ENCODE peak calls at places on chromosomes 6 and 20, in nine cellular contexts. X, K, G, J, M, Q, E, W and N are unnamed samples.

GRCh38 chr6:154249499-154250298 is 106.9 kb downstream of the IPCEF1 start:
- DNase-seq in X (peak), K (no peak), G (no peak), J (no peak), M (no peak), Q (no peak), E (no peak), W (no peak), N (no peak)

GRCh38 chr20:36384022-36384619 is 78.0 kb downstream of the DLGAP4 start:
- DNase-seq in X (no peak), K (peak), G (peak), J (no peak), M (no peak), Q (no peak), E (peak), W (peak), N (peak)

GRCh38 chr20:42018979-42019378 is 400.8 kb upstream of the CHD6 start:
- DNase-seq in X (no peak), K (peak), G (no peak), J (no peak), M (no peak), Q (no peak), E (no peak), W (peak), N (no peak)

GRCh38 chr6:170178561-170179477 is 112.1 kb downstream of the DLL1 start:
- DNase-seq in X (no peak), K (no peak), G (no peak), J (peak), M (no peak), Q (peak), E (no peak), W (peak), N (peak)

GRCh38 chr6:12051861-12052368 is 39.8 kb downstream of the HIVEP1 start:
- DNase-seq in X (peak), K (no peak), G (no peak), J (no peak), M (no peak), Q (no peak), E (no peak), W (no peak), N (no peak)

GRCh38 chr6:64984947-64985346 is 722.1 kb downstream of the EYS start:
- DNase-seq in X (no peak), K (no peak), G (no peak), J (no peak), M (no peak), Q (no peak), E (no peak), W (no peak), N (no peak)

GRCh38 chr20:49608752-49609670 is 41.1 kb upstream of the PTGIS start:
- DNase-seq in X (no peak), K (peak), G (peak), J (peak), M (no peak), Q (peak), E (peak), W (peak), N (no peak)

GRCh38 chr6:65819152-65819551 is 112.1 kb upstream of the EYS start:
- DNase-seq in X (no peak), K (no peak), G (no peak), J (no peak), M (no peak), Q (no peak), E (no peak), W (no peak), N (no peak)

GRCh38 chr20:11926599-11926998 is 8.9 kb downstream of the BTBD3 start:
- DNase-seq in X (no peak), K (no peak), G (no peak), J (no peak), M (no peak), Q (no peak), E (no peak), W (no peak), N (no peak)

GRCh38 chr6:72832271-72832670 is 210.4 kb downstream of the KCNQ5 start:
- DNase-seq in X (no peak), K (no peak), G (no peak), J (no peak), M (no peak), Q (no peak), E (no peak), W (no peak), N (no peak)

GRCh38 chr6:1226208-1227099 is 85.4 kb upstream of the FOXQ1 start:
- DNase-seq in X (no peak), K (no peak), G (no peak), J (no peak), M (no peak), Q (no peak), E (no peak), W (peak), N (no peak)

DNA sequence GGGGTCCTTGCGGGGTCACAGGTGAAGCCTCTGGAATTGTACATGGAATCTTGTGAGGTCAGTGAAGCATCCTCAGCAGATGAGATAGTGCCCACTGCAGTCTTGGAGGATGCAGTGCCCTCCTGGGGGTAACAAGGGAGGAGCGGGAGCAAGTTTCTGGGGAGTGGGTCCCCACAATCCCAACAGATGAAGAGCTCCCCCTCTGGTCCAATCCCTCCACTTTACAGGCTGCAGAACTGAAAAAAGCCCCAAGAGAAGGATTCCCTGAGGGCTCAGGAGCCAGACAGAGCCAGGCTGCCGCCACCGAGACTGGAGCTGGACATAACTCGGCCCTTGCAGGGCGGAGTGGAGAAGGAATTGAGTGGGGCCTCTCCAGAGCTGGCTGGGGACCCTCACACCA is 52.4 kb downstream of the TTI1 start:
- DNase-seq in X (no peak), K (peak), G (no peak), J (no peak), M (no peak), Q (no peak), E (no peak), W (no peak), N (no peak)
- TF ChIP-seq CTCF in X (no peak), K (peak), G (no peak), J (no peak), M (no peak), Q (no peak), E (no peak), W (no peak), N (no peak)

DNA sequence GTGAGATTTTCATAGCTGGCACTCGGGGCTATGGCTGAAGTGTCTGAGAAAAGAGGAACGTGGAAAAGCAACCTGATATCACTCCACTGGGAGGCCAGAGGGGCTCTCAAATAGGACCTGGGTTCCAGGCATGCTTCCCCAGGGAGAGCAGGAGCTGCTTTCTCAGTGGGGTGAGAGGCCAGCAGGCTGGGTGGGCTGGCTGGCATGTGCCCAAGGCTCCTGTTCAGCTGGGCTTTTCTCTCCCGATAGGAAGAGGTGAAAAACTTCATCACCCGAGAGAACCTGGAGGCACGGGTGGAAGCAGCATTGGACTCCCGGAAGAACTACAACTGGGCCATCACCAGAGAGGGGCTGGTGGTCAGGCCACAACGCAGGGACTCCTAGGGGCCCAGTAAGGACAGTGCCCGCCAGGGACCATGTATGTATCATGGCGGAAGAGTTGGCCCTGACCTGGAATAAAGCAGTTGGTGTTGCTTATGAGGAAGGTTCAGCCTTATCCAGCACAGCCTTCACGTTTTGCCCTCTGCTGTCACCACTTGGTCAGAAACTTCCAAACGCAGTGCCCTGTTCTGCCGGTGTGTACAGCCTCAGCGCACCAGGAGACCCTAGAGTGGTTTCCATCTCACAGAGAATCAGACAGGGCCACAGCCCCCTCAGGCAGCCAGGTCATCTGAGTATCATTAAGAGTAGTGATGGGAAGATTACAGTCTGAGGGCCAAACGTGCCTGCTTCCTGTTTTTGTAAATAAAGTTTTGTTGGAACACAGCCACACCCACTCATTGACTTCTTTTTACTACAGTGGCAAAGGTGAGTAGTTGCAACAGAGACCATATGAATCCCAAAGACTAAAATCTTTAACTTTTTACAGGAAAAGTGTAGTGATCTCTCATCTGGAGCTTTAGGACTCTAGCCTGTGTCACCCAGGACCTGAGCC is 1.9 kb downstream of the MRPS26 start:
- DNase-seq in X (no peak), K (no peak), G (no peak), J (no peak), M (no peak), Q (no peak), E (no peak), W (no peak), N (no peak)
- H3K4me3 ChIP-seq in X (no peak), K (no peak), G (peak), J (no peak), M (no peak), Q (no peak), E (no peak), W (peak), N (peak)

DNA sequence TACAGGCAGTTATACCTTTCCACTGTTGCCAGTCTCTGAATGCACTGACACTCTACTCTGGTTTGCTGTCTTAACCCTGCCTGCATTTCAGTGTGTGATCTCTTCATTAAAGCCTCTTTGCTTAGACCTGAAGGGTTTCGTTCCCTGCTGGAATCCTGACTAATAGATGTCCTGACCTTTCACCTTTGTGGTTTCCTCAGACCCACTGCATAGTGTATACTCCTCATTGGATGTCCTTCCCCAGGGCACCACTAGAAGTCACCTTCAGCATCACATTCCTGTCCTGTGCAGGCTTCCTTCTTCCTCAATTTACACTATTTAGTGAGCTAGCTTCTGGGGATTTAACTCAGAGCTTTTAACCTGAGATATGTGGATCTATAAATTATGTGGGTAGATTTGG is 120.6 kb downstream of the RCAN2 start:
- DNase-seq in X (no peak), K (peak), G (no peak), J (no peak), M (no peak), Q (no peak), E (no peak), W (no peak), N (no peak)
- TF ChIP-seq CTCF in X (no peak), K (no peak), G (no peak), J (no peak), M (no peak), Q (no peak), E (no peak), W (peak), N (no peak)

GRCh38 chr6:29975561-29975907 is 33.2 kb downstream of the HLA-A start:
- DNase-seq in X (no peak), K (peak), G (no peak), J (no peak), M (no peak), Q (no peak), E (no peak), W (no peak), N (no peak)
- H3K4me3 ChIP-seq in X (no peak), K (peak), G (no peak), J (no peak), M (peak), Q (no peak), E (no peak), W (peak), N (no peak)

GRCh38 chr6:134079406-134079921 is 27.0 kb upstream of the SLC2A12 start:
- DNase-seq in X (no peak), K (no peak), G (no peak), J (peak), M (no peak), Q (no peak), E (no peak), W (no peak), N (no peak)

GRCh38 chr6:134081506-134081905 is 29.1 kb upstream of the SLC2A12 start:
- DNase-seq in X (no peak), K (no peak), G (no peak), J (no peak), M (no peak), Q (no peak), E (no peak), W (no peak), N (no peak)

GRCh38 chr6:134077301-134077700 is 24.9 kb upstream of the SLC2A12 start:
- DNase-seq in X (no peak), K (no peak), G (no peak), J (no peak), M (no peak), Q (no peak), E (no peak), W (no peak), N (no peak)

GRCh38 chr6:134080171-134080795 is 27.9 kb upstream of the SLC2A12 start:
- DNase-seq in X (no peak), K (no peak), G (no peak), J (no peak), M (no peak), Q (no peak), E (no peak), W (no peak), N (no peak)

GRCh38 chr6:134078166-134078565 is 25.7 kb upstream of the SLC2A12 start:
- DNase-seq in X (no peak), K (no peak), G (no peak), J (no peak), M (no peak), Q (no peak), E (no peak), W (no peak), N (no peak)
- TF ChIP-seq CTCF in X (no peak), K (no peak), G (no peak), J (no peak), M (no peak), Q (no peak), E (no peak), W (no peak), N (no peak)

DNA sequence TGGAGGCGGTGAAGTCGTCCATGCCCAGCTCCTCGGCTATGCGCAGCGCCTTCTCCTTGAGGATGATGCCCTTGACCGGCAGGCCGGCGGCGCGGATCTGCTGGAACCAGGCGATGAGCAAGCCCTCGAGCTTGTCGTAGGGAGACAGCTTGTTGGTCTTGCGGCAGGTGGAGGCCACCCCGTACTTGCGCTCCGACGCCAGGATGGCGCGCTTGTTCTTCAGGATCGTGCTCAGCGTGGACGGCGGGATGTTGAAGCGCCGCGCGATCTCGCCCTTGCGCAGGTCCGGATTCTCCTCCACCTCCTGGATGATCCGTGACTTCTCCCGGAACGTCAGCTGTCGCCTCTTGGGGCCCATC is 435 bp downstream of the CENPB start:
- DNase-seq in X (no peak), K (peak), G (no peak), J (peak), M (no peak), Q (peak), E (peak), W (peak), N (no peak)
- H3K4me3 ChIP-seq in X (peak), K (peak), G (peak), J (peak), M (peak), Q (no peak), E (peak), W (peak), N (peak)

GRCh38 chr20:404088-404487 is 4.0 kb upstream of the RBCK1 start:
- DNase-seq in X (no peak), K (no peak), G (no peak), J (no peak), M (no peak), Q (no peak), E (no peak), W (no peak), N (no peak)

GRCh38 chr20:407953-408842 is at the start of gene RBCK1:
- DNase-seq in X (no peak), K (peak), G (peak), J (peak), M (peak), Q (peak), E (peak), W (peak), N (no peak)

GRCh38 chr20:407097-407952 is 774 bp upstream of the RBCK1 start:
- DNase-seq in X (no peak), K (peak), G (peak), J (peak), M (peak), Q (peak), E (peak), W (peak), N (peak)

GRCh38 chr20:408843-409696 is 971 bp downstream of the RBCK1 start:
- DNase-seq in X (no peak), K (peak), G (no peak), J (no peak), M (no peak), Q (no peak), E (no peak), W (peak), N (no peak)

DNA sequence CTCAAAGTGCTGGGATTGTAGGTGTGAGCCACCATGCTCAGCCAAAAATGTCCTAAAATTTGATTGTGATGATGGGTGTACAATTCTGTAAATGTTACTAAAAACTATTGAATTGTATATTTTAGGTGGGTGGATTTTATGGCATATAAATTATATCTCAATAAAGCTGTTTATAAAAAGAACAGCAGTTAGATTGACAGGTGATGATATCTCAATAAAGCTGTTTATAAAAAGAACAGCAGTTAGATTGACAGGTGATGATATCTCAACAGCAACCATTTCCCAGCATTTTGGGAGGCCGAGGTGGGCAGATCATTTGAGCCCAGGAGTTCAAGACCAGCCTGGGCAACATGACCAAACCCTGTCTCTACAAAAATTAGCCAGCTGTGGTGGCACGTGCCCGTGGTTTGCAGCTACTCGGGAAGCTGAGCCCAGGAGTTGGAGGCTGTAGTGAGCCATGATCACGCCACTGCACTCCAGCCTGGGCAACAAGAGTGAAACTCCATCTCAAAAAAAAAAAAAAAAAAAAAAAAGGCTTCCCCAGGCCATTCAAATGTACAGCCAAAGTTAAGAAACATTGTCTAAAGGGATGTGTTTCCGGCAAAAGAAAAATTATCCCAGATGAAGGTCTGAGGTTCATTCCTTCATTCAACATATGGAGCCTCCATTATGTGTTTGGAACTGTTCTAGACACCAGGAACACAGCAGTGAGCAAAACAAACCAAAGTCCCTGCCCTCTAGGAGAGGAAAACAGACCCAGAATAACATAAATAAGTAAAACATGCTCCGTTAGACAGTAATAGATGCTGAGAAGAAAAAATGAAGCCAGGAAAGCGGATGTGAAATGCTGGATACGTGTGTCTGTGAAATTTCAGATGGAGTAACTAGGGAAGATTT is 1.7 kb upstream of the RBCK1 start:
- DNase-seq in X (no peak), K (no peak), G (no peak), J (no peak), M (no peak), Q (no peak), E (no peak), W (no peak), N (no peak)
- TF ChIP-seq CTCF in X (no peak), K (no peak), G (no peak), J (no peak), M (no peak), Q (no peak), E (no peak), W (no peak), N (no peak)

GRCh38 chr20:33841439-33841799 is 30.3 kb downstream of the CHMP4B start:
- DNase-seq in X (no peak), K (no peak), G (no peak), J (no peak), M (no peak), Q (no peak), E (no peak), W (no peak), N (no peak)

GRCh38 chr20:33838035-33838864 is 27.1 kb downstream of the CHMP4B start:
- DNase-seq in X (no peak), K (peak), G (no peak), J (no peak), M (no peak), Q (no peak), E (no peak), W (no peak), N (no peak)

GRCh38 chr20:33840759-33841438 is 29.8 kb downstream of the CHMP4B start:
- DNase-seq in X (no peak), K (no peak), G (no peak), J (no peak), M (no peak), Q (no peak), E (no peak), W (no peak), N (no peak)

GRCh38 chr20:33837096-33837830 is 26.1 kb downstream of the CHMP4B start:
- DNase-seq in X (no peak), K (no peak), G (no peak), J (no peak), M (no peak), Q (no peak), E (no peak), W (no peak), N (no peak)

DNA sequence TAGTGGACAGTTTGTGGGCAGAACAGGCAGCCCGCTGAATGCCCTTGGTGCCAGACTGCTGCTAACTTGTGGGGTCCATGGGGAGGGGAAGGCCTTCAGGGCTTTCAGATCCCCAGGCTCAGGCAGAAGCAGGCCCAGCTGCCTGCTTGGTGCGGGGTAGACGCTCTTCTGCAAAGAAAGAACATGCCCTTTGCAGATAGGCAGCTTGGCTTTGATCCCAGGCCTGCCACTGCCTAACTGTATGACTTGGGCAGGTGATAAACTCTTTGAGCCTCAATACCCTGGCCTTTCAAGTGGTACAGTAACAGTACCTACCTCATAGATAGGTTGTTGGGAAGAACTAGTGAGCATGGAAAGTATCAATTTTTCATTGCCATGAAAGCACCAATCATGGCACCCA is 28.4 kb downstream of the CHMP4B start:
- DNase-seq in X (no peak), K (no peak), G (no peak), J (peak), M (no peak), Q (peak), E (no peak), W (no peak), N (no peak)
- H3K4me3 ChIP-seq in X (no peak), K (no peak), G (no peak), J (no peak), M (no peak), Q (no peak), E (no peak), W (no peak), N (no peak)